ENCODE peak calls at places on chromosomes 7 and 10, in four cellular contexts. One of them, this sample, is unnamed.

GRCh38 chr10:117112220-117112619 is 25.9 kb downstream of the VAX1 start:
- DNase-seq in mucosa of descending colon: no peak
- DNase-seq in GM10248: no peak
- DNase-seq in nephron progenitor cell: no peak
- DNase-seq in this sample: no peak

GRCh38 chr7:155369-156000 is 36.9 kb upstream of the FAM20C start:
- DNase-seq in mucosa of descending colon: no peak
- DNase-seq in nephron progenitor cell: no peak
- DNase-seq in GM10248: no peak
- DNase-seq in this sample: no peak

GRCh38 chr10:31675726-31676125 is 252.9 kb downstream of the ARHGAP12 start:
- DNase-seq in mucosa of descending colon: no peak
- DNase-seq in GM10248: no peak
- DNase-seq in nephron progenitor cell: no peak
- DNase-seq in this sample: no peak

GRCh38 chr7:73717991-73718405 is 1.5 kb downstream of the STX1A start:
- DNase-seq in nephron progenitor cell: no peak
- DNase-seq in GM10248: no peak
- DNase-seq in mucosa of descending colon: peak
- DNase-seq in this sample: no peak

GRCh38 chr7:2939193-2939885 is 95.2 kb upstream of the GNA12 start:
- DNase-seq in nephron progenitor cell: no peak
- DNase-seq in GM10248: no peak
- DNase-seq in mucosa of descending colon: no peak
- DNase-seq in this sample: no peak

GRCh38 chr10:131533846-131534526 is 222.5 kb upstream of the TCERG1L start:
- DNase-seq in mucosa of descending colon: no peak
- DNase-seq in nephron progenitor cell: no peak
- DNase-seq in GM10248: no peak
- DNase-seq in this sample: no peak

GRCh38 chr7:105652359-105652993 is 71.2 kb upstream of the EFCAB10 start:
- DNase-seq in nephron progenitor cell: peak
- DNase-seq in GM10248: peak
- DNase-seq in mucosa of descending colon: peak
- DNase-seq in this sample: peak

GRCh38 chr7:18235819-18236218 is 208.2 kb upstream of the PRPS1L1 start:
- DNase-seq in nephron progenitor cell: no peak
- DNase-seq in GM10248: no peak
- DNase-seq in mucosa of descending colon: no peak
- DNase-seq in this sample: no peak

GRCh38 chr10:59833810-59834209 is 72.5 kb downstream of the CCDC6 start:
- DNase-seq in mucosa of descending colon: no peak
- DNase-seq in nephron progenitor cell: no peak
- DNase-seq in GM10248: peak
- DNase-seq in this sample: no peak

GRCh38 chr7:136685506-136685905 is 182.9 kb upstream of the CHRM2 start:
- DNase-seq in GM10248: no peak
- DNase-seq in mucosa of descending colon: no peak
- DNase-seq in nephron progenitor cell: peak
- DNase-seq in this sample: no peak

GRCh38 chr10:119750391-119751230 is 24.8 kb downstream of the INPP5F start:
- DNase-seq in mucosa of descending colon: no peak
- DNase-seq in GM10248: peak
- DNase-seq in nephron progenitor cell: peak
- DNase-seq in this sample: no peak

GRCh38 chr7:43303740-43304241 is 191.3 kb downstream of the HECW1 start:
- DNase-seq in GM10248: peak
- DNase-seq in nephron progenitor cell: no peak
- DNase-seq in mucosa of descending colon: no peak
- DNase-seq in this sample: no peak

GRCh38 chr7:55570939-55571338 is 1.4 kb downstream of the VOPP1 start:
- DNase-seq in GM10248: no peak
- DNase-seq in nephron progenitor cell: no peak
- DNase-seq in mucosa of descending colon: no peak
- DNase-seq in this sample: no peak

GRCh38 chr10:19921300-19922140 is 105.3 kb downstream of the PLXDC2 start:
- DNase-seq in GM10248: no peak
- DNase-seq in mucosa of descending colon: no peak
- DNase-seq in nephron progenitor cell: no peak
- DNase-seq in this sample: no peak

GRCh38 chr7:95330194-95331003 is 6.1 kb upstream of the PON1 start:
- DNase-seq in nephron progenitor cell: no peak
- DNase-seq in GM10248: peak
- DNase-seq in mucosa of descending colon: no peak
- DNase-seq in this sample: no peak

GRCh38 chr7:114342431-114343181 is 72.0 kb upstream of the FOXP2 start:
- DNase-seq in nephron progenitor cell: no peak
- DNase-seq in GM10248: no peak
- DNase-seq in mucosa of descending colon: no peak
- DNase-seq in this sample: no peak

GRCh38 chr10:119028900-119029612 is 458 bp upstream of the NANOS1 start:
- DNase-seq in GM10248: peak
- DNase-seq in mucosa of descending colon: peak
- DNase-seq in nephron progenitor cell: peak
- DNase-seq in this sample: peak

GRCh38 chr10:95414844-95415545 is 124.2 kb upstream of the PDLIM1 start:
- DNase-seq in nephron progenitor cell: no peak
- DNase-seq in mucosa of descending colon: no peak
- DNase-seq in GM10248: no peak
- DNase-seq in this sample: no peak

GRCh38 chr7:39587393-39587792 is 21.2 kb downstream of the YAE1 start:
- DNase-seq in GM10248: no peak
- DNase-seq in nephron progenitor cell: no peak
- DNase-seq in mucosa of descending colon: no peak
- DNase-seq in this sample: no peak

GRCh38 chr7:26151953-26152781 is at the start of gene NFE2L3:
- DNase-seq in mucosa of descending colon: peak
- DNase-seq in GM10248: peak
- DNase-seq in nephron progenitor cell: peak
- DNase-seq in this sample: peak
- TF ChIP-seq CTCF in mucosa of descending colon: peak
- TF ChIP-seq CTCF in GM10248: peak
- TF ChIP-seq CTCF in nephron progenitor cell: no peak
- TF ChIP-seq CTCF in this sample: peak

DNA sequence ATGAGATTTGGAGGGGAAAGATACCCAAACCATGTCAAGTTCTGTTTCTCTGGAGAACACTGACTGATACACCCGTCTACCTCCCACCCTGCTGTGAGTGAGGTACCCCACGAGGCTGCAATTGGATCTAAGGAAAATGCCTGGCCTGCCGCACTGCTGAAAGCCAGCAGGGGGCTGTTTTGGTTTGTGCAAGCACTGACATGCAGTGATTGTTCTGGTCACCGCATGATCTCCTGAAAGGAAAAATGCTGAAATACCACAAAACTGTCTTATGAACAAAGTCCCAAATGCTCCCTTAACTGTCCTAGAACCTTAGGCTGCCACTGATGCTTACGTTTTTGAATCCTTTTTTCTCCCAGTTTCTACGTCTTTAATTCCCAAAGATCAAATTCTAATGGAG is 132.7 kb downstream of the JCAD start:
- DNase-seq in nephron progenitor cell: peak
- DNase-seq in mucosa of descending colon: no peak
- DNase-seq in GM10248: no peak
- DNase-seq in this sample: no peak
- TF ChIP-seq CTCF in nephron progenitor cell: peak
- TF ChIP-seq CTCF in mucosa of descending colon: no peak
- TF ChIP-seq CTCF in GM10248: no peak
- TF ChIP-seq CTCF in this sample: peak

DNA sequence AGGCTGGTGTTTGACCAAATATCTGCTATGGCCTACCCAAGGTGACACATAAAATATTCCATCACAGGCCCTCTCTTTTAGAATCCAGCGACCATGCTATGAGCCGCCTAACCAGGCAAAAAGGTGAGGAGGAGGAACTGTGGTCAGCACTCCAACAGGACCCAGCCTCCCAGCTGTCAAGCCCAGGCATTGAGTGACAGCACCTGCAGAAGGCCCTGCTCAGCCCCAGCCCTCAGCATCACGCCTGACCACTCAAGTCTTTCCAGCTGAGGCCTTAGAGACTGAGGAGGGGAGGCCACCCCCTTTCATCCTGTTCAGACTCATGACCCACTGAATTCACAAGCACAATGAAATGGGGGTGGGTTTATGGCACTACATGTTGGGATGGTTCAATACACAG is 43.0 kb downstream of the CXCL12 start:
- DNase-seq in mucosa of descending colon: no peak
- DNase-seq in nephron progenitor cell: no peak
- DNase-seq in GM10248: no peak
- DNase-seq in this sample: peak
- TF ChIP-seq CTCF in mucosa of descending colon: no peak
- TF ChIP-seq CTCF in nephron progenitor cell: no peak
- TF ChIP-seq CTCF in GM10248: no peak
- TF ChIP-seq CTCF in this sample: no peak

GRCh38 chr10:86329093-86329710 is 37.4 kb downstream of the GRID1 start:
- DNase-seq in mucosa of descending colon: peak
- DNase-seq in GM10248: no peak
- DNase-seq in nephron progenitor cell: no peak
- DNase-seq in this sample: no peak

GRCh38 chr10:86321568-86321967 is 45.0 kb downstream of the GRID1 start:
- DNase-seq in mucosa of descending colon: no peak
- DNase-seq in nephron progenitor cell: no peak
- DNase-seq in GM10248: no peak
- DNase-seq in this sample: no peak

GRCh38 chr10:86329896-86330680 is 36.5 kb downstream of the GRID1 start:
- DNase-seq in nephron progenitor cell: no peak
- DNase-seq in GM10248: no peak
- DNase-seq in mucosa of descending colon: peak
- DNase-seq in this sample: no peak

GRCh38 chr10:86327954-86328705 is 38.5 kb downstream of the GRID1 start:
- DNase-seq in mucosa of descending colon: peak
- DNase-seq in nephron progenitor cell: no peak
- DNase-seq in GM10248: no peak
- DNase-seq in this sample: no peak

DNA sequence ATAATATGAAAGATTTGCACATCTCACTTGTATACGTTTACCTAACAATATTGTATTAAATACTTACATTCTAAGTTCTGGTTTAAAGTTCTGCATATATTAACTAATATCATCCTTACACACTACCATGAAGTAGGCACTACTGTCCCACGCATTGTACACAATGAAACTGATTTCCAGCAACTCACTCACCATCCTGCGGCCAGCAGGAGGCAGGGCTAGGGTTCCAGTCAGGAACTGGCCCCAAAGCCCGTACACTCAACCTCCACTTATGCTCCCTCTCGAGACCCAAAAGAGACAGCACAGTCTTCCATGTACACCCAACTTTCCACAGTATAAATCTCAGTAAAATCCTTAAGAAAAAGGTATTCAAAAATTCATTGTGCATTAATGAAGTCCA is 41.4 kb downstream of the GRID1 start:
- DNase-seq in mucosa of descending colon: no peak
- DNase-seq in nephron progenitor cell: no peak
- DNase-seq in GM10248: no peak
- DNase-seq in this sample: no peak
- TF ChIP-seq CTCF in mucosa of descending colon: no peak
- TF ChIP-seq CTCF in nephron progenitor cell: no peak
- TF ChIP-seq CTCF in GM10248: no peak
- TF ChIP-seq CTCF in this sample: no peak

DNA sequence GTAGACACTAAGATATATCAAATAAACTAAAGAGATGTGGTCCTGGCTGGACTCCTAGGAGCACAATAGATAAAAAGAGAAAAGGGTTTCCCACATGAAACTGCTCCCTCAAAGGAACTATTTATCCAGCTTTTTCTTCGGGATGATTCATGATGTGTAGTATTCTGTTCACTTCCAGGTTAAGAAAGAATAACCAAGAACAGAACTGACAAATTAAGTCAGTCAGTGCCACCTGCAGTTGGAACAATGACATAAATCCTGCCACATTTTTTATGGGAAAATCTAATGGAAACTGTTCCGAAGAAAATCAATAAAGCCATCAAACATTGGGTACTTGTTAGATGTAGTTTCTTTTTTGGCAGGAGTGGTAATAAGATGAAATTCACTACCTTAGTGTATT is 87.1 kb downstream of the POLR1F start:
- DNase-seq in GM10248: no peak
- DNase-seq in nephron progenitor cell: no peak
- DNase-seq in mucosa of descending colon: no peak
- DNase-seq in this sample: no peak
- TF ChIP-seq CTCF in GM10248: no peak
- TF ChIP-seq CTCF in nephron progenitor cell: no peak
- TF ChIP-seq CTCF in mucosa of descending colon: no peak
- TF ChIP-seq CTCF in this sample: no peak

GRCh38 chr7:140446467-140446866 is 32.8 kb downstream of the MKRN1 start:
- DNase-seq in mucosa of descending colon: no peak
- DNase-seq in nephron progenitor cell: no peak
- DNase-seq in GM10248: no peak
- DNase-seq in this sample: no peak
- TF ChIP-seq CTCF in mucosa of descending colon: no peak
- TF ChIP-seq CTCF in nephron progenitor cell: no peak
- TF ChIP-seq CTCF in GM10248: no peak
- TF ChIP-seq CTCF in this sample: no peak

DNA sequence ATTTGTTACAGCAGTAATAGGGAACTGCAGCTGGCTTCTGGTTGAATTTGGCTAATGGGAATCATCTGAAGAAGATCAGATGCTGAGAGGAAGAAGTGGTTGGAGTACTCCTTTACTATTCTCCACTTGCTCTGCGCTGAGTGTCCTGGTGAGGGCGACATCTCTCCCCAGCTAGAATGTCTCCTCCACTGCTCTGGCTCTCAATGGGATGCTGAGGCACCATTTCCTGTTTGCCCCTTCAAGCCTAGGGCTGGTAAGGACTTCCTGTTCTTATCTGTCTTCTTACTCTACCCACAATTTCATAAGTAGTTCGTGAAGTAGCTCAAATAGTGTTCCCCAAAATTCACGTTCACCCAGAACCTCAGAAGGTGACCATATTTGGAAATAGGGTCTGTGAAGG is 43.2 kb upstream of the TES start:
- DNase-seq in mucosa of descending colon: no peak
- DNase-seq in GM10248: no peak
- DNase-seq in nephron progenitor cell: no peak
- DNase-seq in this sample: no peak
- TF ChIP-seq CTCF in mucosa of descending colon: no peak
- TF ChIP-seq CTCF in GM10248: peak
- TF ChIP-seq CTCF in nephron progenitor cell: no peak
- TF ChIP-seq CTCF in this sample: no peak

GRCh38 chr7:118918556-118918955 is 694.1 kb downstream of the ANKRD7 start:
- DNase-seq in nephron progenitor cell: no peak
- DNase-seq in GM10248: no peak
- DNase-seq in mucosa of descending colon: no peak
- DNase-seq in this sample: no peak
- TF ChIP-seq CTCF in nephron progenitor cell: no peak
- TF ChIP-seq CTCF in GM10248: no peak
- TF ChIP-seq CTCF in mucosa of descending colon: no peak
- TF ChIP-seq CTCF in this sample: peak

DNA sequence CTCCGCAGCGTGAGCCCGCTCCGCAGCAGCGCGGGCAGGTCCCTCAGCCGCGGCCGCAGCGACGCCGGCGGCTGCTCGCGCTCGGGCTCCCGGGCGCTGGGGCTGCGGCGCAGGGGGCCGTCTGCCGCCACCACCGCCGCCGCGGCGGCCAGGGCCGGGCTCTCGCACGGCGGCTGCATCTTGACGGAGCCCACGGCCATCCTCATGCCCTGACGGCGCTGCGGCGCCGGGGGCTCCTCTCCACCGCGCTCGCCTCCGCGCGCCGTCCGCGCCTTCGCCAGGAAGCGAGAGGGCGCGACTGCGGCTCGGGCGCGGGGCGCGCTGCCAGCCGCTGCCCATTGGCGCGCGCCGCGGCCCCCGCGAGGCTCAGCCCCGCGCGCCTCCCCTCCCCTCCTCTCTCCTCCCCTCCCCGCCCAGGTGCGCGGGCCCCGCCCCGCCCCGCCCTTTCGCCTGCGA is at the start of gene RAPGEF5:
- DNase-seq in nephron progenitor cell: peak
- DNase-seq in mucosa of descending colon: peak
- DNase-seq in GM10248: peak
- DNase-seq in this sample: no peak
- TF ChIP-seq CTCF in nephron progenitor cell: no peak
- TF ChIP-seq CTCF in mucosa of descending colon: no peak
- TF ChIP-seq CTCF in GM10248: no peak
- TF ChIP-seq CTCF in this sample: no peak